ENCODE peak calls at places on chromosomes 4 and X, in nine cellular contexts. T is AG10803; L is cardiac fibroblast; R is dorsolateral prefrontal cortex; N is GM04504; D is lower leg skin; P is amygdala; K is stimulated activated CD8-positive, alpha-beta memory T cell treated with anti-CD3 and anti-CD28 coated beads, Interleukin-15, amount 100 ng/mL, for 24 hours; A is LHCN-M2. C is an unnamed sample.

GRCh38 chr4:28277931-28278330 is 1417.3 kb downstream of the STIM2 start:
- DNase-seq in K (no peak), T (no peak), D (no peak), R (no peak), N (no peak), A (no peak), L (peak), P (no peak), C (no peak)

GRCh38 chr4:145828802-145829485 is 109.7 kb downstream of the ZNF827 start:
- DNase-seq in A (no peak), D (no peak), P (no peak), R (no peak), N (no peak), T (no peak), L (no peak), K (no peak), C (no peak)

GRCh38 chrX:25003066-25003849 is 12.5 kb downstream of the ARX start:
- DNase-seq in T (no peak), K (no peak), D (no peak), L (no peak), R (no peak), N (no peak), A (no peak), P (no peak), C (no peak)

GRCh38 chr4:97072666-97073065 is 1070.6 kb downstream of the STPG2 start:
- DNase-seq in N (no peak), D (no peak), P (no peak), L (no peak), K (no peak), T (no peak), R (no peak), A (no peak), C (no peak)

GRCh38 chr4:10456270-10457254 is 664 bp downstream of the ZNF518B start:
- DNase-seq in K (no peak), A (peak), D (no peak), N (no peak), P (peak), L (peak), T (peak), R (peak), C (peak)

GRCh38 chr4:134762053-134762452 is 560.5 kb upstream of the PABPC4L start:
- DNase-seq in R (no peak), A (no peak), T (no peak), P (no peak), L (no peak), K (no peak), D (no peak), N (no peak), C (no peak)

GRCh38 chrX:43703211-43703791 is 47.2 kb downstream of the MAOA start:
- DNase-seq in L (peak), R (no peak), K (no peak), A (peak), T (peak), N (peak), D (no peak), P (no peak), C (peak)

GRCh38 chrX:48956728-48957414 is 536 bp downstream of the OTUD5 start:
- DNase-seq in D (no peak), R (peak), P (no peak), A (no peak), T (no peak), N (no peak), K (no peak), L (no peak), C (no peak)

GRCh38 chr4:147340111-147340510 is 140.8 kb upstream of the EDNRA start:
- DNase-seq in N (no peak), L (peak), A (peak), P (no peak), R (no peak), T (peak), K (no peak), D (no peak), C (peak)

GRCh38 chrX:78024349-78025108 is 55.1 kb upstream of the PGAM4 start:
- DNase-seq in K (no peak), P (no peak), N (no peak), D (no peak), R (no peak), L (peak), A (no peak), T (no peak), C (no peak)

GRCh38 chr4:174256277-174256713 is 27.2 kb downstream of the FBXO8 start:
- DNase-seq in R (no peak), L (peak), A (peak), N (no peak), K (no peak), T (peak), P (no peak), D (no peak), C (peak)

GRCh38 chrX:84724576-84724975 is 222.3 kb upstream of the HDX start:
- DNase-seq in K (no peak), A (peak), D (no peak), R (no peak), N (no peak), T (no peak), L (no peak), P (no peak), C (no peak)

GRCh38 chr4:128600410-128600809 is 209.1 kb upstream of the JADE1 start:
- DNase-seq in A (peak), N (no peak), R (peak), T (peak), P (peak), D (no peak), L (peak), K (no peak), C (peak)

C was measured in fibroblast of gingiva.